ENCODE peak calls at places on chromosomes 12 and 14, in four cellular contexts. U is transverse colon, G is RWPE2, H is breast epithelium. B is an unnamed sample. For H3K4me1, the result is how much of the 10 kb centered on the place peaks cover.

GRCh38 chr12:121278450-121279375 is 17.8 kb downstream of the CAMKK2 start:
- DNase-seq in U (no peak), G (no peak), H (no peak), B (no peak)

GRCh38 chr12:54225666-54226065 is 36.9 kb upstream of the SMUG1 start:
- DNase-seq in U (no peak), G (no peak), H (no peak), B (no peak)

GRCh38 chr12:42094277-42094676 is 50.4 kb downstream of the GXYLT1 start:
- DNase-seq in U (no peak), G (no peak), H (no peak), B (no peak)

GRCh38 chr12:118813778-118814359 is 167.5 kb upstream of the SRRM4 start:
- DNase-seq in U (no peak), G (no peak), H (no peak), B (no peak)

GRCh38 chr14:95265106-95266094 is 54.3 kb downstream of the CLMN start:
- DNase-seq in U (peak), G (peak), H (peak), B (peak)

GRCh38 chr12:100716658-100716948 is 78.0 kb upstream of the ANO4 start:
- DNase-seq in U (no peak), G (no peak), H (no peak), B (no peak)

GRCh38 chr14:50964683-50965390 is 20.6 kb upstream of the PYGL start:
- DNase-seq in U (peak), G (peak), H (peak), B (no peak)

GRCh38 chr12:76946451-76946850 is 67.6 kb upstream of the CSRP2 start:
- DNase-seq in U (no peak), G (no peak), H (no peak), B (no peak)

GRCh38 chr12:63826002-63826585 is 18.4 kb upstream of the SRGAP1 start:
- DNase-seq in U (no peak), G (no peak), H (no peak), B (no peak)

GRCh38 chr12:63319936-63320633 is 169.1 kb upstream of the AVPR1A start:
- DNase-seq in U (no peak), G (no peak), H (no peak), B (no peak)

GRCh38 chr14:104877806-104878550 is 12.9 kb downstream of the CEP170B start:
- DNase-seq in U (no peak), G (no peak), H (no peak), B (no peak)

GRCh38 chr12:78684419-78684818 is 180.2 kb upstream of the SYT1 start:
- DNase-seq in U (no peak), G (no peak), H (no peak), B (no peak)

GRCh38 chr14:76348898-76349297 is 27.0 kb upstream of the ESRRB start:
- DNase-seq in U (no peak), G (no peak), H (no peak), B (no peak)

GRCh38 chr14:70907172-70907995 is at the start of gene PCNX1:
- DNase-seq in U (peak), G (peak), H (peak), B (peak)

DNA sequence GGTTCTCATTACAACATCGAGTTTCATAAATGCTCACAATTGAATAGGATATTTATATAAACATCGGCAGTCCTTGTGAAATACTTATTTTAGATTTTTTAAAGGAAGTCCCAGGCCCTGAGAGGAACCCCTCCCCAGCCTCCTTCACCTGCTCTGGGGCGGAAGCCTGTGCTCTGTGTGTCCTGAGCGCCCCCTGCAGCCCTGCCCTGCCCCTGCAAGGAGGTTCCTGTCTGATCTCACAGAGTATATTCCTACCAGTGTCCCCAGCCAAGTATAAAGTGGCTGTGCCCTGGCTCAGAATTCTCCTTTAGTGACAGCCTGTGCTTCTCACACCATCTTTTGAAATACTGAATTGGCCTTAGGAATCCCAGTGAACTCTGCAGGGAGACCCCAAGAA is 659.5 kb downstream of the TMEM121 start:
- DNase-seq in U (peak), G (no peak), H (no peak), B (no peak)
- H3K4me3 ChIP-seq in U (no peak), G (no peak), H (no peak), B (no peak)

GRCh38 chr14:22481546-22481945 is 107.5 kb downstream of the DAD1 start:
- DNase-seq in U (no peak), G (no peak), H (no peak), B (no peak)
- H3K4me1 ChIP-seq in U (under half), G (under half), H (under half), B (half or more)

DNA sequence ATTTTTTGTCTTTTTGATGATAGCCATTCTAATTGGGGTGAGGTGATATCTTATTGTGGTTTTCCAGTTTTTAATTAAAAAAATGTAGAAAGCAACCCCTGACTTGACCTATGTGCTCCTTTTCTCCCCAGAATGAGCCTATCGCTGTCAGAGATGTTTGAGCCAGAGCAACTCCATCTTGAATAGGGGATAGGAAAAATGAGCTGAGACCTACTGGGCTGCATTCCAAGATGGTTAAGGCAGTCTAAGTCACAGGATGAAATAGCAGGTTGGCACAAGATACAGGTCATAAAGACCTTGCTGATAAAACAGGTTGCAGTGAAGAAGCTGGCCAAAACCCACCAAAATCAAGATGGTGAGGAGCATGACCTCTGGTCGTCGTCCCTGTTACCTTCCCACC is 13.8 kb downstream of the ERP27 start:
- DNase-seq in U (no peak), G (no peak), H (no peak), B (no peak)
- H3K27ac ChIP-seq in U (no peak), G (no peak), H (no peak), B (no peak)

GRCh38 chr12:1529228-1529861 is 65.0 kb downstream of the FBXL14 start:
- DNase-seq in U (no peak), G (peak), H (no peak), B (no peak)
- H3K4me3 ChIP-seq in U (peak), G (peak), H (peak), B (peak)

DNA sequence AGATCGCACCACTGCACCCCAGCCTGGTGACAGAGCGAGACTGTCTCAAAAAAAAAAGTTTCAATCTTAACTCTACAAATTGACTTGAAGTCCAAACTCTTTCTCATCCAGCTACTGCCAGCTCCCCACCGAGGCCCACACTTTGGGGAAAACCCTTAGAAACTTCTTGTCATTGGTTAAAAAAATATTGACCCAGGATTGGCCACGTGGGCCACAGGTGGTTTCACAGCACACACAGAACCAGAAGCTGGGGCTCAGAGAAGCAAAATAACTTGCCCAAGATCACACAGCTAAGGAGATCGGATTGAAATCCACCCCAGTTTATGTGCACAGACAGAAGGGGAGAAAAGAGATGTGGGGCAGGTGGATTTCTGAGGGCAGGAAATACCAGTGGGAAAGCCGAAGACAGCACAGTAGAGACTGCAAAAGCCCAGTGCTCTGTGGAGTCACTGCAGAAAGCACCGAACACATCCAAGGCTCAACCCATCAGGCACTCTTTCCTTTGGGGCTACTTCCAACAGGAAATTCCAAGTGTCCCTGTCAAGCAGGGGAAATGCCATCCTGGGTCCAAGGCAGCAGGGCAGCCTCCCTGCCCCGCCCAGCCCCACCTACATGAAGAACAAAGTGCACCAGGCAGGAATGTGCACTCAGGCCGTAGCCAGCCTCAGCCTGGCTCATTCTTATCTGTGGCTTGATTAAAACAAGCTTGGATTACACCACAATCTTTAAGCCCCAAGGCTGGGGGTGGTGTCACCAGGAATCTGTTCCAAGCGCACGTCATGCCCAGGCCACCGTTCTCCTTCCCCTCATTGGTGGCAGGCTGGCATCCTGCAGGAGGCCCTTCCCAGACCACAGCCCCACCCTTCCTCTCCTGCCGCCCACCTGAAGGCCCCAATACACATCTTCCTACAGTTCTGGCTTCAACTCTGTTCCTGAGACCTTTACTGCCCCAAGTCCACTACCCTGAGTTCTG is 72.5 kb downstream of the ITPK1 start:
- DNase-seq in U (peak), G (peak), H (peak), B (no peak)
- H3K4me1 ChIP-seq in U (half or more), G (half or more), H (under half), B (half or more)

GRCh38 chr12:97595423-97595822 is 132.8 kb downstream of the RMST start:
- DNase-seq in U (no peak), G (no peak), H (no peak), B (no peak)
- H3K27ac ChIP-seq in U (no peak), G (peak), H (no peak), B (no peak)

GRCh38 chr14:28952161-28952560 is 185.6 kb downstream of the FOXG1 start:
- DNase-seq in U (no peak), G (no peak), H (no peak), B (no peak)
- H3K4me3 ChIP-seq in U (no peak), G (no peak), H (no peak), B (no peak)